ENCODE peak calls at places on chromosome 2, in seven cellular contexts. One of them, this sample, is unnamed.

GRCh38 chr2:238091426-238092060 is 8.6 kb upstream of the ESPNL start:
- DNase-seq in CD8-positive, alpha-beta memory T cell: no peak
- DNase-seq in lower lobe of right lung: no peak
- DNase-seq in left ventricle myocardium inferior: no peak
- DNase-seq in CD4-positive, alpha-beta T cell: no peak
- DNase-seq in adrenal gland: no peak
- DNase-seq in CD8-positive, alpha-beta T cell: peak
- DNase-seq in this sample: no peak

GRCh38 chr2:118059919-118060478 is 28.3 kb upstream of the INSIG2 start:
- DNase-seq in CD4-positive, alpha-beta T cell: no peak
- DNase-seq in left ventricle myocardium inferior: no peak
- DNase-seq in adrenal gland: no peak
- DNase-seq in lower lobe of right lung: no peak
- DNase-seq in CD8-positive, alpha-beta memory T cell: no peak
- DNase-seq in CD8-positive, alpha-beta T cell: no peak
- DNase-seq in this sample: peak

GRCh38 chr2:105852066-105852465 is 107.4 kb downstream of the NCK2 start:
- DNase-seq in CD8-positive, alpha-beta T cell: no peak
- DNase-seq in left ventricle myocardium inferior: no peak
- DNase-seq in lower lobe of right lung: no peak
- DNase-seq in adrenal gland: no peak
- DNase-seq in CD8-positive, alpha-beta memory T cell: no peak
- DNase-seq in CD4-positive, alpha-beta T cell: no peak
- DNase-seq in this sample: no peak

GRCh38 chr2:28009732-28010131 is 119.2 kb downstream of the BABAM2 start:
- DNase-seq in CD8-positive, alpha-beta T cell: no peak
- DNase-seq in CD8-positive, alpha-beta memory T cell: no peak
- DNase-seq in adrenal gland: no peak
- DNase-seq in CD4-positive, alpha-beta T cell: no peak
- DNase-seq in left ventricle myocardium inferior: peak
- DNase-seq in lower lobe of right lung: no peak
- DNase-seq in this sample: peak

GRCh38 chr2:85954918-85955420 is 66.2 kb upstream of the ST3GAL5 start:
- DNase-seq in CD8-positive, alpha-beta T cell: no peak
- DNase-seq in adrenal gland: no peak
- DNase-seq in CD8-positive, alpha-beta memory T cell: no peak
- DNase-seq in left ventricle myocardium inferior: no peak
- DNase-seq in CD4-positive, alpha-beta T cell: no peak
- DNase-seq in lower lobe of right lung: peak
- DNase-seq in this sample: no peak

GRCh38 chr2:241506793-241507429 is 1.5 kb downstream of the STK25 start:
- DNase-seq in CD8-positive, alpha-beta T cell: no peak
- DNase-seq in CD8-positive, alpha-beta memory T cell: no peak
- DNase-seq in CD4-positive, alpha-beta T cell: no peak
- DNase-seq in adrenal gland: no peak
- DNase-seq in left ventricle myocardium inferior: no peak
- DNase-seq in lower lobe of right lung: no peak
- DNase-seq in this sample: no peak

GRCh38 chr2:140891614-140892212 is 1239.1 kb downstream of the LRP1B start:
- DNase-seq in lower lobe of right lung: no peak
- DNase-seq in CD4-positive, alpha-beta T cell: no peak
- DNase-seq in CD8-positive, alpha-beta memory T cell: no peak
- DNase-seq in adrenal gland: no peak
- DNase-seq in left ventricle myocardium inferior: no peak
- DNase-seq in CD8-positive, alpha-beta T cell: no peak
- DNase-seq in this sample: no peak

GRCh38 chr2:44134848-44135247 is 33.8 kb upstream of the PPM1B start:
- DNase-seq in CD8-positive, alpha-beta memory T cell: no peak
- DNase-seq in CD8-positive, alpha-beta T cell: no peak
- DNase-seq in left ventricle myocardium inferior: no peak
- DNase-seq in CD4-positive, alpha-beta T cell: no peak
- DNase-seq in lower lobe of right lung: no peak
- DNase-seq in adrenal gland: no peak
- DNase-seq in this sample: no peak

GRCh38 chr2:27804146-27804545 is 32.6 kb downstream of the MRPL33 start:
- DNase-seq in lower lobe of right lung: no peak
- DNase-seq in adrenal gland: no peak
- DNase-seq in left ventricle myocardium inferior: no peak
- DNase-seq in CD8-positive, alpha-beta T cell: no peak
- DNase-seq in CD4-positive, alpha-beta T cell: no peak
- DNase-seq in CD8-positive, alpha-beta memory T cell: no peak
- DNase-seq in this sample: no peak

GRCh38 chr2:37916512-37917082 is 8.5 kb upstream of the RMDN2 start:
- DNase-seq in left ventricle myocardium inferior: peak
- DNase-seq in CD8-positive, alpha-beta T cell: no peak
- DNase-seq in adrenal gland: peak
- DNase-seq in lower lobe of right lung: peak
- DNase-seq in CD8-positive, alpha-beta memory T cell: no peak
- DNase-seq in CD4-positive, alpha-beta T cell: no peak
- DNase-seq in this sample: no peak

GRCh38 chr2:136216073-136216472 is 98.1 kb upstream of the CXCR4 start:
- DNase-seq in CD4-positive, alpha-beta T cell: no peak
- DNase-seq in CD8-positive, alpha-beta T cell: no peak
- DNase-seq in lower lobe of right lung: no peak
- DNase-seq in CD8-positive, alpha-beta memory T cell: no peak
- DNase-seq in left ventricle myocardium inferior: no peak
- DNase-seq in adrenal gland: peak
- DNase-seq in this sample: no peak

GRCh38 chr2:159506764-159507406 is 109.5 kb downstream of the BAZ2B start:
- DNase-seq in lower lobe of right lung: no peak
- DNase-seq in CD8-positive, alpha-beta T cell: no peak
- DNase-seq in left ventricle myocardium inferior: no peak
- DNase-seq in CD4-positive, alpha-beta T cell: no peak
- DNase-seq in CD8-positive, alpha-beta memory T cell: no peak
- DNase-seq in adrenal gland: no peak
- DNase-seq in this sample: no peak

GRCh38 chr2:47719099-47719498 is 63.8 kb upstream of the MSH6 start:
- DNase-seq in adrenal gland: no peak
- DNase-seq in CD8-positive, alpha-beta memory T cell: no peak
- DNase-seq in left ventricle myocardium inferior: no peak
- DNase-seq in CD4-positive, alpha-beta T cell: no peak
- DNase-seq in lower lobe of right lung: no peak
- DNase-seq in CD8-positive, alpha-beta T cell: no peak
- DNase-seq in this sample: no peak

GRCh38 chr2:159939946-159940345 is 122.5 kb downstream of the PLA2R1 start:
- DNase-seq in CD8-positive, alpha-beta memory T cell: no peak
- DNase-seq in CD8-positive, alpha-beta T cell: no peak
- DNase-seq in adrenal gland: no peak
- DNase-seq in CD4-positive, alpha-beta T cell: no peak
- DNase-seq in left ventricle myocardium inferior: no peak
- DNase-seq in lower lobe of right lung: no peak
- DNase-seq in this sample: peak

GRCh38 chr2:44981714-44982108 is 27.5 kb downstream of the SIX2 start:
- DNase-seq in adrenal gland: peak
- DNase-seq in CD8-positive, alpha-beta T cell: peak
- DNase-seq in lower lobe of right lung: peak
- DNase-seq in CD4-positive, alpha-beta T cell: peak
- DNase-seq in CD8-positive, alpha-beta memory T cell: peak
- DNase-seq in left ventricle myocardium inferior: peak
- DNase-seq in this sample: peak

DNA sequence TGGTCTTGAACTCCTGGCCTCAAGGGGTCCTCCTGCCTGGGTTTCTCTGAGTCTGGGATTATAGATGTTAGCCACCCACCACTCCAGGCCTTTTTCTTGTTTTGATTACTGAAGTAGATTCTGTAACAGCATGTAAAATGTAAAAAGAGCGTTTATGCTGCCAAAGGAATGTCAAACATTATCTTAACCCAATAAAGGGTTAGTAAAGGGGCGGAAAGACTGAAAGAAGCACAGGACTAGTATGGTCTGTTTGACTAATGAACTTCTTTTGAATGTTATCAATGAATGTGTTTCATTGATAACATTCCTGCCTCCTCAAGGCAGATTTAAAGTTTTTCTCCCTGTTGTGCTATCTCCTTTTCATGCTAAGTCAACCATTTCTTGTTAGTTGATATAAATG is 29.4 kb downstream of the GPD2 start:
- DNase-seq in CD8-positive, alpha-beta memory T cell: no peak
- DNase-seq in CD4-positive, alpha-beta T cell: no peak
- DNase-seq in CD8-positive, alpha-beta T cell: no peak
- DNase-seq in left ventricle myocardium inferior: no peak
- DNase-seq in adrenal gland: no peak
- DNase-seq in lower lobe of right lung: no peak
- DNase-seq in this sample: no peak
- H3K27ac ChIP-seq in CD8-positive, alpha-beta memory T cell: no peak
- H3K27ac ChIP-seq in CD4-positive, alpha-beta T cell: no peak
- H3K27ac ChIP-seq in CD8-positive, alpha-beta T cell: no peak
- H3K27ac ChIP-seq in left ventricle myocardium inferior: no peak
- H3K27ac ChIP-seq in adrenal gland: no peak
- H3K27ac ChIP-seq in lower lobe of right lung: no peak
- H3K27ac ChIP-seq in this sample: no peak

GRCh38 chr2:72198532-72199241 is 51.0 kb upstream of the CYP26B1 start:
- DNase-seq in CD8-positive, alpha-beta T cell: no peak
- DNase-seq in CD4-positive, alpha-beta T cell: no peak
- DNase-seq in lower lobe of right lung: no peak
- DNase-seq in CD8-positive, alpha-beta memory T cell: no peak
- DNase-seq in adrenal gland: no peak
- DNase-seq in left ventricle myocardium inferior: no peak
- DNase-seq in this sample: no peak
- H3K27ac ChIP-seq in CD8-positive, alpha-beta T cell: no peak
- H3K27ac ChIP-seq in CD4-positive, alpha-beta T cell: no peak
- H3K27ac ChIP-seq in lower lobe of right lung: no peak
- H3K27ac ChIP-seq in CD8-positive, alpha-beta memory T cell: no peak
- H3K27ac ChIP-seq in adrenal gland: no peak
- H3K27ac ChIP-seq in left ventricle myocardium inferior: no peak
- H3K27ac ChIP-seq in this sample: no peak

GRCh38 chr2:229874647-229875046 is 47.2 kb downstream of the TRIP12 start:
- DNase-seq in CD8-positive, alpha-beta memory T cell: no peak
- DNase-seq in CD4-positive, alpha-beta T cell: no peak
- DNase-seq in adrenal gland: no peak
- DNase-seq in lower lobe of right lung: no peak
- DNase-seq in CD8-positive, alpha-beta T cell: no peak
- DNase-seq in left ventricle myocardium inferior: no peak
- DNase-seq in this sample: no peak
- H3K27ac ChIP-seq in CD8-positive, alpha-beta memory T cell: no peak
- H3K27ac ChIP-seq in CD4-positive, alpha-beta T cell: no peak
- H3K27ac ChIP-seq in adrenal gland: no peak
- H3K27ac ChIP-seq in lower lobe of right lung: no peak
- H3K27ac ChIP-seq in CD8-positive, alpha-beta T cell: no peak
- H3K27ac ChIP-seq in left ventricle myocardium inferior: no peak
- H3K27ac ChIP-seq in this sample: no peak

GRCh38 chr2:217929294-217929671 is 73.5 kb downstream of the TNS1 start:
- DNase-seq in adrenal gland: no peak
- DNase-seq in CD8-positive, alpha-beta memory T cell: no peak
- DNase-seq in lower lobe of right lung: peak
- DNase-seq in left ventricle myocardium inferior: peak
- DNase-seq in CD4-positive, alpha-beta T cell: no peak
- DNase-seq in CD8-positive, alpha-beta T cell: no peak
- DNase-seq in this sample: no peak
- H3K27ac ChIP-seq in adrenal gland: peak
- H3K27ac ChIP-seq in CD8-positive, alpha-beta memory T cell: no peak
- H3K27ac ChIP-seq in lower lobe of right lung: peak
- H3K27ac ChIP-seq in left ventricle myocardium inferior: peak
- H3K27ac ChIP-seq in CD4-positive, alpha-beta T cell: no peak
- H3K27ac ChIP-seq in CD8-positive, alpha-beta T cell: no peak
- H3K27ac ChIP-seq in this sample: no peak

DNA sequence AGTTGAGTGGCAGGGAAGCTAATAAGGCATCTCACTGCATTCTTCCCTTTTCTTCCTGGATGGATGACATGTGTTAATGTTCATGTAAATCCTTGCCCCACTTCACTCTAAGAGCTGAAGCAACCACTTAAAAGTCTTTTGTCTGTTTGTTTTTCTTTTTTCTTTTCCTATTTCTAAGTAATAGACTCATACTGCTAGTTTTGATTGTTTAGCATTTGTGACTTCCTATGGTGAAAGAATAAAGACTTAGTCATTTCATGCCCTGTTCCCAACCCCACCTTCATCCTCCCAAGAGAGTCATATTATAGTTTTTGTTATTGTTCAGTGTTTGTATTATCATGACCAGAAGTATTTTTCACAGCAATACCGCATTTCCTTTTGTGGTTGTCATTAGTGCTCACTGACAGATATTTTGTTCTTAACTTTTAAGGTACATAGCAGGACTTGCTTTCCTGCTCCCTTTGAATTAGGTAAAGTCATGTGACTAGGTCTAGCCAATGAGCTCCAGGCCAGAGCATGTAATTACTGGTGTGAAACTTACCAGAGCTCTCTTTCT is 18.1 kb upstream of the SPP2 start:
- DNase-seq in CD8-positive, alpha-beta T cell: peak
- DNase-seq in CD8-positive, alpha-beta memory T cell: peak
- DNase-seq in adrenal gland: no peak
- DNase-seq in lower lobe of right lung: no peak
- DNase-seq in CD4-positive, alpha-beta T cell: no peak
- DNase-seq in left ventricle myocardium inferior: no peak
- DNase-seq in this sample: no peak
- H3K27ac ChIP-seq in CD8-positive, alpha-beta T cell: no peak
- H3K27ac ChIP-seq in CD8-positive, alpha-beta memory T cell: no peak
- H3K27ac ChIP-seq in adrenal gland: no peak
- H3K27ac ChIP-seq in lower lobe of right lung: no peak
- H3K27ac ChIP-seq in CD4-positive, alpha-beta T cell: no peak
- H3K27ac ChIP-seq in left ventricle myocardium inferior: no peak
- H3K27ac ChIP-seq in this sample: no peak

GRCh38 chr2:227241005-227241404 is 76.6 kb downstream of the COL4A3 start:
- DNase-seq in CD8-positive, alpha-beta T cell: no peak
- DNase-seq in CD4-positive, alpha-beta T cell: no peak
- DNase-seq in left ventricle myocardium inferior: no peak
- DNase-seq in lower lobe of right lung: no peak
- DNase-seq in adrenal gland: no peak
- DNase-seq in CD8-positive, alpha-beta memory T cell: no peak
- DNase-seq in this sample: no peak
- H3K27ac ChIP-seq in CD8-positive, alpha-beta T cell: no peak
- H3K27ac ChIP-seq in CD4-positive, alpha-beta T cell: no peak
- H3K27ac ChIP-seq in left ventricle myocardium inferior: no peak
- H3K27ac ChIP-seq in lower lobe of right lung: no peak
- H3K27ac ChIP-seq in adrenal gland: no peak
- H3K27ac ChIP-seq in CD8-positive, alpha-beta memory T cell: no peak
- H3K27ac ChIP-seq in this sample: no peak